ENCODE peak calls at places on chromosome 13, in six cellular contexts. J, K, G, Z, C and M are unnamed samples.

GRCh38 chr13:70255406-70255991 is 147.2 kb upstream of the KLHL1 start:
- DNase-seq in C (no peak), G (no peak), J (no peak), K (no peak), Z (no peak), M (no peak)

GRCh38 chr13:76696370-76696769 is 189.8 kb downstream of the KCTD12 start:
- DNase-seq in K (no peak), G (peak; percentile 42), C (no peak), J (peak; percentile 40), Z (no peak), M (no peak)

GRCh38 chr13:51698352-51698751 is 105.6 kb downstream of the DHRS12 start:
- DNase-seq in J (no peak), C (no peak), K (no peak), G (no peak), Z (no peak), M (no peak)

GRCh38 chr13:28494861-28495585 is at the start of gene FLT1:
- DNase-seq in K (peak; percentile 84), J (no peak), C (peak; percentile 13), Z (peak; percentile 39), G (no peak), M (peak; percentile 74)

GRCh38 chr13:104837756-104838155 is 1697.7 kb downstream of the EFNB2 start:
- DNase-seq in G (no peak), Z (no peak), C (no peak), K (no peak), J (no peak), M (no peak)

GRCh38 chr13:20387441-20387971 is 138.2 kb downstream of the CRYL1 start:
- DNase-seq in G (no peak), Z (no peak), K (no peak), C (no peak), J (no peak), M (no peak)

GRCh38 chr13:40494513-40494912 is 171.9 kb downstream of the FOXO1 start:
- DNase-seq in K (no peak), Z (no peak), C (no peak), G (no peak), J (no peak), M (peak; percentile 58)

GRCh38 chr13:47661076-47661475 is 340.0 kb downstream of the SUCLA2 start:
- DNase-seq in C (no peak), G (no peak), K (no peak), J (no peak), Z (no peak), M (no peak)

GRCh38 chr13:107669356-107669755 is 546.0 kb downstream of the LIG4 start:
- DNase-seq in C (no peak), G (no peak), J (no peak), K (no peak), Z (no peak), M (peak; percentile 14)

GRCh38 chr13:105442941-105443340 is 1092.5 kb downstream of the EFNB2 start:
- DNase-seq in G (peak; percentile 87), C (no peak), J (no peak), K (no peak), Z (no peak), M (peak; percentile 93)

GRCh38 chr13:75583101-75583500 is 33.5 kb downstream of the UCHL3 start:
- DNase-seq in C (no peak), K (no peak), Z (no peak), G (no peak), J (no peak), M (no peak)

GRCh38 chr13:31908696-31909386 is 122.7 kb upstream of the FRY start:
- DNase-seq in C (no peak), Z (no peak), G (no peak), K (no peak), J (no peak), M (no peak)

GRCh38 chr13:112450118-112450517 is 74.0 kb downstream of the SPACA7 start:
- DNase-seq in Z (no peak), K (no peak), G (no peak), J (no peak), C (no peak), M (no peak)

GRCh38 chr13:111484959-111485358 is 164.5 kb downstream of the TEX29 start:
- DNase-seq in G (no peak), C (no peak), Z (no peak), K (no peak), J (no peak), M (no peak)

GRCh38 chr13:77896536-77896935 is 22.1 kb downstream of the EDNRB start:
- DNase-seq in C (no peak), K (no peak), Z (no peak), G (no peak), J (no peak), M (peak; percentile 38)

GRCh38 chr13:20526664-20527063 is 1.0 kb upstream of the CRYL1 start:
- DNase-seq in C (no peak), J (peak; percentile 20), Z (no peak), G (no peak), K (no peak), M (peak; percentile 51)

GRCh38 chr13:21637296-21637695 is 33.3 kb upstream of the MICU2 start:
- DNase-seq in G (peak; percentile 66), J (peak; percentile 50), K (no peak), Z (no peak), C (peak; percentile 31), M (no peak)

GRCh38 chr13:58478858-58479257 is 847.3 kb downstream of the PCDH17 start:
- DNase-seq in K (no peak), Z (no peak), C (no peak), J (no peak), G (no peak), M (no peak)

GRCh38 chr13:20828540-20829364 is 55.0 kb upstream of the EEF1AKMT1 start:
- DNase-seq in C (no peak), K (no peak), G (peak; percentile 40), J (peak; percentile 38), Z (no peak), M (peak; percentile 71)

GRCh38 chr13:20270163-20270865 is 38.2 kb upstream of the GJB6 start:
- DNase-seq in G (no peak), J (no peak), C (no peak), K (no peak), Z (no peak), M (no peak)

GRCh38 chr13:76016799-76017198 is 380.7 kb downstream of the LMO7 start:
- DNase-seq in Z (no peak), C (peak; percentile 20), K (peak; percentile 58), G (peak; percentile 43), J (peak; percentile 25), M (peak; percentile 52)

DNA sequence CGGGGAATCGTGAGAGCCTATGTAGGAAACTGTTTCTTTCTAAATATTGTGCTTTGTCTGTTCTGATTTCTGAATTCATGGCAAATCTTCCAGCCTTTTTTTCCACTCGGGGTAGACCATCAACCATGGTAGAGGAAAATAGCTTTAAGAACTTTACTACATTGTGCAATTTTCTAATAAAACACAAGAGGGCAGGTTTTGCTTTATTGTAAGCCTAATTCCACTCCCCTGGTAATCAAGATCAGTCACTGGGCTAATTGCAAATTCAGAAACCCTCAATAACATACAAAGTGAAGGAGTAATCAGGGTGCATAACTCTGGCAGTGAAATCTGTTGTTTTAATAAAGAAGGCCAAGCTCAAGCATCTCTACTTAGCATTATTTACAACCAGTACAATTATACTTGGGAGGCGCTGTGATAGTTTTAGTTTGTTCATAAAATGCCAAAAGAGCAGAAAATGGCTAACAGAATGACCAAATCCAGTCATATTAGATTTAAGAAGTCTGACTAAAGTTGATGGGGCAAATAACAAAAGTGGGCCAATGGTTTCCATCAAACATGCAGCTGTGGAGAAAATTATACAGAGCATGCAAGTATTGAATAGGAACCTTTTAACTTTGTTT is 43.8 kb downstream of the DCT start:
- DNase-seq in J (peak; percentile 27), K (no peak), Z (no peak), G (peak; percentile 37), C (peak; percentile 25), M (peak; percentile 43)
- TF ChIP-seq JUN in J (no peak), K (no peak), Z (no peak), G (no peak), C (no peak), M (no peak)

DNA sequence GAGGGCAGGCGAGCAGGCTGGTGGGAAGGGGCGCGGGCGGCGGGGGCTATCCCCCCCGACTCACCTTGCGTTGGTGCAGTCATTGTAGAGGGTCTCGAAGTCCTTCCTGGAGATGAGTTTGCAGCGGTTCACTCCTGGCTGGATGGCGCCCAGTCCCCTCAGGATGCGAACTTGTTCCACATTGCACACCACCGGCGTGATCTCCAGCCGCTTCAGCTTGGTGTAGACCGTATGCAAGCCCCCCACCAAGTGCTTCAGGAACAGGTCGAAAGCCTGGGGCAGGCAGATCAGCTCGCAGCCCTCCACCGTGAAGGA is 1.2 kb downstream of the DACH1 start:
- DNase-seq in C (no peak), J (no peak), K (peak; percentile 21), Z (no peak), G (no peak), M (no peak)
- TF ChIP-seq JUN in C (no peak), J (no peak), K (no peak), Z (no peak), G (no peak), M (no peak)

GRCh38 chr13:38180100-38180499 is 169.6 kb upstream of the UFM1 start:
- DNase-seq in J (no peak), K (no peak), Z (no peak), C (no peak), G (no peak), M (no peak)

GRCh38 chr13:38176664-38177063 is 173.0 kb upstream of the UFM1 start:
- DNase-seq in K (no peak), Z (no peak), C (no peak), G (no peak), J (no peak), M (no peak)

DNA sequence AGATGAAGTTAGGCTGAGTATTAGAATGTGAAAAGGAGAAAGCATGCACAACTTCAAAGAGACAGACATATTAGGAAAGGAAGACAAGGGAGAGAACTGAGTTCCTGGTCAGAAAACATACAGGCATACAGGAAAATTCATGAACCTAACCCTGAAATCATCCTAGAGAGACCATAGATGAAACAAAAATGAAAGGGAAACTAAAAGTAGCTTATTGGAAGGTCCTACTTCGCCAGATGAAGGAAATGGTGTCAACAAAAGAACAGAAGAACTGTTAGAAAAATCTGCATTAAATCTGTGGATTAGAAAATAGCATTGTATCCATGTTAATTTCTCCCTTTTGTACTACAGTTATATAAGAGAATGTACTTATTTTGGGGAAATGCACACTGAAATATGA is 169.0 kb upstream of the UFM1 start:
- DNase-seq in C (no peak), K (no peak), Z (no peak), G (no peak), J (no peak), M (no peak)
- TF ChIP-seq JUN in C (no peak), K (no peak), Z (no peak), G (no peak), J (no peak), M (no peak)

DNA sequence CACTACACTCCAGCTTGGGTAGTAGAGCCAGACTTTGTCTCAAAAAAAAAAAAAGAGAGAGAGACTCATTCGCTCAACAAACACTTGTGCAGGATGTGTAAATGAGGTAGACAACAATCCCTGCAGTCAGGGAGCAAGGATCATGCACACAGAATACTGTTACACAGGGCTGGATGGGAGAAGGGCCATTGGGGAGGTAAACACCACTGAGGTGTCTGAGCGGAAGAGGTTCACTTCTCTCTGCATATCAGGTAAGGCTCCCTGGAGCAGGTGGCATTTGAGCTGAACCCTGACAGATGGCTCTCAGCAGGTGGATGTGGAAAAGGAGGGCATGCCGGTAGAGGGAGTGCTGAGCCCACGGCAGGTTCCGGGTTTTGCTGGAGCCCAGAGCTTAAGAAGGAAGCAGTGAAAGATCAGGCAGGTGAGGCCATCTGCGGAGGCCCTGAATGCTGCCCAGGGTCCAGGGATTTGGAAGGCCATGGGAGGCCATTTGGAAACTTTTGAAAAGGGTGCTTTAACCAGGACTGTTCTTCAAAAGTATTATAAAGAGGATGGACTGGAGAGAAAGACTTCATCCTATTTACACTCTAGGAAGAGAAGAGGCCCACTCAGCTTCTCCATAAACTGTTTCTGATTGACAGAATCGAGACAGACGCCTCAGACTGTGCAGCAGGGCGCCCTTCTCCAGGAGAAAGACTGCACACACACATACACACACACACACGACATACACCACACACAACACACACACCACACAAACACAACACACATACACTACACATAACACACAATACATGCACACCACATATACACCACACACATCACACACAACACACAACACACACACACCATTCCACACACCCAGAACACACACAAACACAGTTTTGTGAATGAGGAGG is 199.4 kb downstream of the USP12 start:
- DNase-seq in G (peak; percentile 80), C (peak; percentile 33), K (peak; percentile 61), J (peak; percentile 74), Z (peak; percentile 15), M (no peak)
- TF ChIP-seq JUN in G (no peak), C (no peak), K (no peak), J (no peak), Z (no peak), M (no peak)